ENCODE peak calls at places on chromosome 17, in ten cellular contexts. One of them, this sample, is unnamed.
A peak's percentile ranks its signal among the peaks of the same experiment; 100 is the strongest.

GRCh38 chr17:41511130-41511529 is 5.7 kb upstream of the KRT13 start:
- DNase-seq in body of pancreas: no peak
- DNase-seq in right lobe of liver: no peak
- DNase-seq in CD8-positive, alpha-beta memory T cell: no peak
- DNase-seq in Caco-2: no peak
- DNase-seq in left ventricle myocardium inferior: no peak
- DNase-seq in SK-N-SH: no peak
- DNase-seq in cardiac muscle cell: no peak
- DNase-seq in sigmoid colon: no peak
- DNase-seq in Peyer's patch: peak; percentile 70
- DNase-seq in this sample: no peak

GRCh38 chr17:82745524-82745923 is 6.3 kb upstream of the TBCD start:
- DNase-seq in sigmoid colon: no peak
- DNase-seq in body of pancreas: no peak
- DNase-seq in left ventricle myocardium inferior: no peak
- DNase-seq in Caco-2: no peak
- DNase-seq in cardiac muscle cell: no peak
- DNase-seq in CD8-positive, alpha-beta memory T cell: no peak
- DNase-seq in Peyer's patch: no peak
- DNase-seq in SK-N-SH: no peak
- DNase-seq in right lobe of liver: no peak
- DNase-seq in this sample: peak; percentile 14

GRCh38 chr17:2062571-2063183 is 7.8 kb downstream of the HIC1 start:
- DNase-seq in cardiac muscle cell: peak; percentile 57
- DNase-seq in Peyer's patch: no peak
- DNase-seq in body of pancreas: no peak
- DNase-seq in right lobe of liver: no peak
- DNase-seq in Caco-2: no peak
- DNase-seq in left ventricle myocardium inferior: no peak
- DNase-seq in SK-N-SH: no peak
- DNase-seq in CD8-positive, alpha-beta memory T cell: no peak
- DNase-seq in sigmoid colon: peak; percentile 75
- DNase-seq in this sample: no peak

GRCh38 chr17:34254146-34254545 is 939 bp upstream of the CCL2 start:
- DNase-seq in sigmoid colon: no peak
- DNase-seq in SK-N-SH: no peak
- DNase-seq in body of pancreas: no peak
- DNase-seq in CD8-positive, alpha-beta memory T cell: no peak
- DNase-seq in left ventricle myocardium inferior: no peak
- DNase-seq in right lobe of liver: no peak
- DNase-seq in Peyer's patch: no peak
- DNase-seq in cardiac muscle cell: peak; percentile 89
- DNase-seq in Caco-2: no peak
- DNase-seq in this sample: peak; percentile 8

GRCh38 chr17:35063514-35064223 is at the start of gene RFFL:
- DNase-seq in left ventricle myocardium inferior: peak; percentile 76
- DNase-seq in body of pancreas: peak; percentile 97
- DNase-seq in right lobe of liver: peak; percentile 83
- DNase-seq in Peyer's patch: peak; percentile 75
- DNase-seq in SK-N-SH: peak; percentile 23
- DNase-seq in sigmoid colon: peak; percentile 95
- DNase-seq in CD8-positive, alpha-beta memory T cell: peak; percentile 75
- DNase-seq in cardiac muscle cell: peak; percentile 98
- DNase-seq in Caco-2: peak; percentile 91
- DNase-seq in this sample: no peak

GRCh38 chr17:14307560-14308024 is 6.7 kb downstream of the HS3ST3B1 start:
- DNase-seq in cardiac muscle cell: peak; percentile 60
- DNase-seq in Caco-2: no peak
- DNase-seq in right lobe of liver: no peak
- DNase-seq in left ventricle myocardium inferior: no peak
- DNase-seq in Peyer's patch: no peak
- DNase-seq in CD8-positive, alpha-beta memory T cell: no peak
- DNase-seq in SK-N-SH: no peak
- DNase-seq in body of pancreas: no peak
- DNase-seq in sigmoid colon: no peak
- DNase-seq in this sample: no peak

GRCh38 chr17:41363881-41364280 is 5.7 kb downstream of the KRT33B start:
- DNase-seq in Caco-2: no peak
- DNase-seq in body of pancreas: no peak
- DNase-seq in left ventricle myocardium inferior: no peak
- DNase-seq in Peyer's patch: no peak
- DNase-seq in sigmoid colon: no peak
- DNase-seq in cardiac muscle cell: no peak
- DNase-seq in CD8-positive, alpha-beta memory T cell: no peak
- DNase-seq in SK-N-SH: no peak
- DNase-seq in right lobe of liver: no peak
- DNase-seq in this sample: no peak

GRCh38 chr17:42883802-42884553 is 16.6 kb upstream of the G6PC1 start:
- DNase-seq in Caco-2: no peak
- DNase-seq in Peyer's patch: no peak
- DNase-seq in cardiac muscle cell: no peak
- DNase-seq in left ventricle myocardium inferior: no peak
- DNase-seq in SK-N-SH: no peak
- DNase-seq in body of pancreas: no peak
- DNase-seq in sigmoid colon: no peak
- DNase-seq in right lobe of liver: no peak
- DNase-seq in CD8-positive, alpha-beta memory T cell: no peak
- DNase-seq in this sample: no peak

GRCh38 chr17:57552114-57552601 is 192.9 kb downstream of the CCDC182 start:
- DNase-seq in sigmoid colon: no peak
- DNase-seq in Peyer's patch: no peak
- DNase-seq in cardiac muscle cell: peak; percentile 77
- DNase-seq in body of pancreas: no peak
- DNase-seq in CD8-positive, alpha-beta memory T cell: no peak
- DNase-seq in SK-N-SH: peak; percentile 84
- DNase-seq in right lobe of liver: no peak
- DNase-seq in Caco-2: no peak
- DNase-seq in left ventricle myocardium inferior: no peak
- DNase-seq in this sample: peak; percentile 36

GRCh38 chr17:79936661-79937434 is 97.6 kb upstream of the CBX4 start:
- DNase-seq in right lobe of liver: no peak
- DNase-seq in SK-N-SH: no peak
- DNase-seq in sigmoid colon: no peak
- DNase-seq in cardiac muscle cell: no peak
- DNase-seq in CD8-positive, alpha-beta memory T cell: no peak
- DNase-seq in Peyer's patch: no peak
- DNase-seq in Caco-2: no peak
- DNase-seq in body of pancreas: no peak
- DNase-seq in left ventricle myocardium inferior: no peak
- DNase-seq in this sample: peak; percentile 50

GRCh38 chr17:55710410-55710809 is 12.3 kb downstream of the TMEM100 start:
- DNase-seq in Peyer's patch: no peak
- DNase-seq in CD8-positive, alpha-beta memory T cell: no peak
- DNase-seq in right lobe of liver: no peak
- DNase-seq in left ventricle myocardium inferior: no peak
- DNase-seq in Caco-2: no peak
- DNase-seq in SK-N-SH: no peak
- DNase-seq in body of pancreas: no peak
- DNase-seq in sigmoid colon: no peak
- DNase-seq in cardiac muscle cell: peak; percentile 43
- DNase-seq in this sample: no peak

GRCh38 chr17:72287586-72287985 is 166.8 kb downstream of the SOX9 start:
- DNase-seq in body of pancreas: peak; percentile 27
- DNase-seq in Caco-2: no peak
- DNase-seq in SK-N-SH: no peak
- DNase-seq in cardiac muscle cell: no peak
- DNase-seq in left ventricle myocardium inferior: no peak
- DNase-seq in Peyer's patch: no peak
- DNase-seq in right lobe of liver: no peak
- DNase-seq in sigmoid colon: no peak
- DNase-seq in CD8-positive, alpha-beta memory T cell: no peak
- DNase-seq in this sample: no peak

GRCh38 chr17:66562119-66562518 is 259.7 kb downstream of the PRKCA start:
- DNase-seq in CD8-positive, alpha-beta memory T cell: no peak
- DNase-seq in cardiac muscle cell: no peak
- DNase-seq in Peyer's patch: no peak
- DNase-seq in sigmoid colon: no peak
- DNase-seq in right lobe of liver: no peak
- DNase-seq in SK-N-SH: no peak
- DNase-seq in left ventricle myocardium inferior: no peak
- DNase-seq in Caco-2: no peak
- DNase-seq in body of pancreas: no peak
- DNase-seq in this sample: no peak

GRCh38 chr17:45575126-45575885 is 84.8 kb upstream of the PLEKHM1 start:
- DNase-seq in SK-N-SH: no peak
- DNase-seq in left ventricle myocardium inferior: no peak
- DNase-seq in Caco-2: no peak
- DNase-seq in cardiac muscle cell: no peak
- DNase-seq in CD8-positive, alpha-beta memory T cell: no peak
- DNase-seq in Peyer's patch: no peak
- DNase-seq in body of pancreas: no peak
- DNase-seq in sigmoid colon: no peak
- DNase-seq in right lobe of liver: no peak
- DNase-seq in this sample: no peak

GRCh38 chr17:79987187-79987889 is 48.3 kb downstream of the TBC1D16 start:
- DNase-seq in cardiac muscle cell: no peak
- DNase-seq in SK-N-SH: no peak
- DNase-seq in body of pancreas: no peak
- DNase-seq in Peyer's patch: peak; percentile 34
- DNase-seq in right lobe of liver: peak; percentile 20
- DNase-seq in sigmoid colon: peak; percentile 50
- DNase-seq in left ventricle myocardium inferior: no peak
- DNase-seq in Caco-2: no peak
- DNase-seq in CD8-positive, alpha-beta memory T cell: no peak
- DNase-seq in this sample: no peak

GRCh38 chr17:35578195-35578928 is at the start of gene PEX12:
- DNase-seq in right lobe of liver: peak; percentile 88
- DNase-seq in sigmoid colon: peak; percentile 94
- DNase-seq in SK-N-SH: peak; percentile 87
- DNase-seq in cardiac muscle cell: peak; percentile 89
- DNase-seq in Peyer's patch: peak; percentile 86
- DNase-seq in CD8-positive, alpha-beta memory T cell: peak; percentile 83
- DNase-seq in body of pancreas: peak; percentile 92
- DNase-seq in Caco-2: peak; percentile 88
- DNase-seq in left ventricle myocardium inferior: peak; percentile 88
- DNase-seq in this sample: peak; percentile 88

GRCh38 chr17:73776978-73777567 is 132.8 kb upstream of the SDK2 start:
- DNase-seq in left ventricle myocardium inferior: no peak
- DNase-seq in body of pancreas: no peak
- DNase-seq in cardiac muscle cell: peak; percentile 33
- DNase-seq in sigmoid colon: no peak
- DNase-seq in right lobe of liver: no peak
- DNase-seq in CD8-positive, alpha-beta memory T cell: no peak
- DNase-seq in Caco-2: peak; percentile 24
- DNase-seq in SK-N-SH: no peak
- DNase-seq in Peyer's patch: no peak
- DNase-seq in this sample: no peak

GRCh38 chr17:13869301-13869700 is 200.0 kb upstream of the COX10 start:
- DNase-seq in Caco-2: no peak
- DNase-seq in right lobe of liver: no peak
- DNase-seq in SK-N-SH: no peak
- DNase-seq in left ventricle myocardium inferior: no peak
- DNase-seq in Peyer's patch: no peak
- DNase-seq in sigmoid colon: no peak
- DNase-seq in body of pancreas: no peak
- DNase-seq in CD8-positive, alpha-beta memory T cell: no peak
- DNase-seq in cardiac muscle cell: no peak
- DNase-seq in this sample: no peak

GRCh38 chr17:6075845-6076244 is 5.7 kb downstream of the WSCD1 start:
- DNase-seq in Peyer's patch: no peak
- DNase-seq in SK-N-SH: no peak
- DNase-seq in Caco-2: no peak
- DNase-seq in body of pancreas: no peak
- DNase-seq in sigmoid colon: no peak
- DNase-seq in cardiac muscle cell: no peak
- DNase-seq in left ventricle myocardium inferior: no peak
- DNase-seq in right lobe of liver: no peak
- DNase-seq in CD8-positive, alpha-beta memory T cell: no peak
- DNase-seq in this sample: no peak

GRCh38 chr17:42072323-42073187 is 22.2 kb upstream of the C17orf113 start:
- DNase-seq in left ventricle myocardium inferior: no peak
- DNase-seq in SK-N-SH: peak; percentile 83
- DNase-seq in body of pancreas: peak; percentile 25
- DNase-seq in right lobe of liver: peak; percentile 43
- DNase-seq in CD8-positive, alpha-beta memory T cell: no peak
- DNase-seq in cardiac muscle cell: no peak
- DNase-seq in Caco-2: peak; percentile 52
- DNase-seq in Peyer's patch: no peak
- DNase-seq in sigmoid colon: no peak
- DNase-seq in this sample: peak; percentile 64

GRCh38 chr17:11925271-11926021 is 71.8 kb downstream of the ZNF18 start:
- DNase-seq in Caco-2: no peak
- DNase-seq in SK-N-SH: no peak
- DNase-seq in cardiac muscle cell: no peak
- DNase-seq in Peyer's patch: no peak
- DNase-seq in right lobe of liver: no peak
- DNase-seq in sigmoid colon: no peak
- DNase-seq in left ventricle myocardium inferior: peak; percentile 22
- DNase-seq in body of pancreas: no peak
- DNase-seq in CD8-positive, alpha-beta memory T cell: no peak
- DNase-seq in this sample: no peak

GRCh38 chr17:49224198-49224996 is 6.2 kb downstream of the PHOSPHO1 start:
- DNase-seq in body of pancreas: peak; percentile 37
- DNase-seq in sigmoid colon: no peak
- DNase-seq in SK-N-SH: peak; percentile 50
- DNase-seq in Caco-2: peak; percentile 86
- DNase-seq in left ventricle myocardium inferior: no peak
- DNase-seq in right lobe of liver: peak; percentile 54
- DNase-seq in Peyer's patch: peak; percentile 66
- DNase-seq in CD8-positive, alpha-beta memory T cell: peak; percentile 45
- DNase-seq in cardiac muscle cell: no peak
- DNase-seq in this sample: no peak
- H3K4me3 ChIP-seq in body of pancreas: no peak overlapping the region
- H3K4me3 ChIP-seq in sigmoid colon: peak overlapping the region; percentile 22
- H3K4me3 ChIP-seq in SK-N-SH: peak overlapping the region; percentile 44
- H3K4me3 ChIP-seq in Caco-2: peak overlapping the region; percentile 42
- H3K4me3 ChIP-seq in left ventricle myocardium inferior: peak overlapping the region; percentile 58
- H3K4me3 ChIP-seq in right lobe of liver: no peak overlapping the region
- H3K4me3 ChIP-seq in Peyer's patch: peak overlapping the region; percentile 39
- H3K4me3 ChIP-seq in CD8-positive, alpha-beta memory T cell: peak overlapping the region; percentile 56
- H3K4me3 ChIP-seq in cardiac muscle cell: peak overlapping the region; percentile 8
- H3K4me3 ChIP-seq in this sample: no peak overlapping the region

GRCh38 chr17:64358261-64358788 is 32.3 kb downstream of the PECAM1 start:
- DNase-seq in SK-N-SH: no peak
- DNase-seq in Caco-2: no peak
- DNase-seq in Peyer's patch: no peak
- DNase-seq in body of pancreas: no peak
- DNase-seq in right lobe of liver: no peak
- DNase-seq in CD8-positive, alpha-beta memory T cell: no peak
- DNase-seq in left ventricle myocardium inferior: no peak
- DNase-seq in sigmoid colon: peak; percentile 56
- DNase-seq in cardiac muscle cell: no peak
- DNase-seq in this sample: no peak
- H3K4me1 ChIP-seq in SK-N-SH: no peaks in the 10 kb centered on the region
- H3K4me1 ChIP-seq in Caco-2: peaks cover 13% of the 10 kb centered on the region
- H3K4me1 ChIP-seq in Peyer's patch: no peaks in the 10 kb centered on the region
- H3K4me1 ChIP-seq in body of pancreas: no peaks in the 10 kb centered on the region
- H3K4me1 ChIP-seq in right lobe of liver: no peaks in the 10 kb centered on the region
- H3K4me1 ChIP-seq in CD8-positive, alpha-beta memory T cell: no peaks in the 10 kb centered on the region
- H3K4me1 ChIP-seq in left ventricle myocardium inferior: peaks cover 92% of the 10 kb centered on the region
- H3K4me1 ChIP-seq in sigmoid colon: no peaks in the 10 kb centered on the region
- H3K4me1 ChIP-seq in cardiac muscle cell: no peaks in the 10 kb centered on the region
- H3K4me1 ChIP-seq in this sample: no peaks in the 10 kb centered on the region

GRCh38 chr17:8173871-8174322 is 2.3 kb downstream of the TMEM107 start:
- DNase-seq in left ventricle myocardium inferior: no peak
- DNase-seq in CD8-positive, alpha-beta memory T cell: no peak
- DNase-seq in cardiac muscle cell: no peak
- DNase-seq in Caco-2: no peak
- DNase-seq in sigmoid colon: no peak
- DNase-seq in Peyer's patch: no peak
- DNase-seq in SK-N-SH: no peak
- DNase-seq in right lobe of liver: peak; percentile 4
- DNase-seq in body of pancreas: no peak
- DNase-seq in this sample: peak; percentile 66
- H3K4me3 ChIP-seq in left ventricle myocardium inferior: peak overlapping the region; percentile 64
- H3K4me3 ChIP-seq in CD8-positive, alpha-beta memory T cell: peak overlapping the region; percentile 57
- H3K4me3 ChIP-seq in cardiac muscle cell: peak overlapping the region; percentile 40
- H3K4me3 ChIP-seq in Caco-2: peak overlapping the region; percentile 34
- H3K4me3 ChIP-seq in sigmoid colon: peak overlapping the region; percentile 54
- H3K4me3 ChIP-seq in Peyer's patch: peak overlapping the region; percentile 42
- H3K4me3 ChIP-seq in SK-N-SH: peak overlapping the region; percentile 54
- H3K4me3 ChIP-seq in right lobe of liver: peak overlapping the region; percentile 52
- H3K4me3 ChIP-seq in body of pancreas: peak overlapping the region; percentile 8
- H3K4me3 ChIP-seq in this sample: peak overlapping the region; percentile 39

GRCh38 chr17:4533522-4534502 is 21.4 kb downstream of the MYBBP1A start:
- DNase-seq in CD8-positive, alpha-beta memory T cell: no peak
- DNase-seq in sigmoid colon: no peak
- DNase-seq in body of pancreas: no peak
- DNase-seq in Peyer's patch: peak; percentile 69
- DNase-seq in SK-N-SH: peak; percentile 91
- DNase-seq in Caco-2: no peak
- DNase-seq in cardiac muscle cell: no peak
- DNase-seq in left ventricle myocardium inferior: peak; percentile 42
- DNase-seq in right lobe of liver: peak; percentile 65
- DNase-seq in this sample: no peak
- H3K4me1 ChIP-seq in CD8-positive, alpha-beta memory T cell: no peaks in the 10 kb centered on the region
- H3K4me1 ChIP-seq in sigmoid colon: peaks cover 37% of the 10 kb centered on the region
- H3K4me1 ChIP-seq in body of pancreas: no peaks in the 10 kb centered on the region
- H3K4me1 ChIP-seq in Peyer's patch: peaks cover 7% of the 10 kb centered on the region
- H3K4me1 ChIP-seq in SK-N-SH: peaks cover 31% of the 10 kb centered on the region
- H3K4me1 ChIP-seq in Caco-2: no peaks in the 10 kb centered on the region
- H3K4me1 ChIP-seq in cardiac muscle cell: peaks cover 13% of the 10 kb centered on the region
- H3K4me1 ChIP-seq in left ventricle myocardium inferior: peaks cover 98% of the 10 kb centered on the region
- H3K4me1 ChIP-seq in right lobe of liver: no peaks in the 10 kb centered on the region
- H3K4me1 ChIP-seq in this sample: no peaks in the 10 kb centered on the region

This sample was measured in HAP-1.